ENCODE peak calls at places on chromosome 14, in five cellular contexts. L, E, F, S and R are unnamed samples.

GRCh38 chr14:66496188-66496807 is 10.1 kb downstream of the CCDC196 start:
- DNase-seq in L (no peak), E (no peak), F (no peak), S (no peak), R (no peak)

GRCh38 chr14:78606111-78606510 is 435.9 kb downstream of the NRXN3 start:
- DNase-seq in L (no peak), E (peak), F (no peak), S (peak), R (no peak)

GRCh38 chr14:100067971-100068959 is 3.0 kb downstream of the EVL start:
- DNase-seq in L (peak), E (no peak), F (peak), S (peak), R (peak)

GRCh38 chr14:76591270-76591669 is 170.0 kb upstream of the VASH1 start:
- DNase-seq in L (no peak), E (no peak), F (no peak), S (no peak), R (no peak)

GRCh38 chr14:79836577-79836976 is 374.7 kb downstream of the DIO2 start:
- DNase-seq in L (no peak), E (peak), F (no peak), S (peak), R (no peak)

GRCh38 chr14:75864352-75864751 is 117.4 kb downstream of the TGFB3 start:
- DNase-seq in L (no peak), E (peak), F (no peak), S (peak), R (no peak)

GRCh38 chr14:70257526-70257925 is 68.8 kb upstream of the SLC8A3 start:
- DNase-seq in L (no peak), E (no peak), F (no peak), S (peak), R (peak)

GRCh38 chr14:73873660-73874059 is 13.0 kb upstream of the ZNF410 start:
- DNase-seq in L (no peak), E (no peak), F (no peak), S (no peak), R (no peak)

GRCh38 chr14:40629144-40629543 is 977.5 kb upstream of the LRFN5 start:
- DNase-seq in L (no peak), E (no peak), F (no peak), S (no peak), R (no peak)

GRCh38 chr14:90483551-90483950 is 86.7 kb downstream of the CALM1 start:
- DNase-seq in L (no peak), E (no peak), F (peak), S (no peak), R (no peak)

GRCh38 chr14:37089410-37089809 is 83.0 kb downstream of the SLC25A21 start:
- DNase-seq in L (no peak), E (no peak), F (no peak), S (no peak), R (peak)

GRCh38 chr14:22536853-22537338 is 52.1 kb downstream of the DAD1 start:
- DNase-seq in L (peak), E (peak), F (no peak), S (peak), R (peak)

GRCh38 chr14:104702673-104703072 is 13.3 kb downstream of the INF2 start:
- DNase-seq in L (no peak), E (no peak), F (no peak), S (no peak), R (no peak)

GRCh38 chr14:67583711-67584644 is 16.1 kb downstream of the PIGH start:
- DNase-seq in L (no peak), E (peak), F (peak), S (peak), R (peak)

GRCh38 chr14:56004807-56005579 is 113.2 kb upstream of the PELI2 start:
- DNase-seq in L (no peak), E (peak), F (no peak), S (peak), R (peak)

GRCh38 chr14:86013663-86014062 is 483.7 kb downstream of the FLRT2 start:
- DNase-seq in L (no peak), E (peak), F (peak), S (peak), R (no peak)

GRCh38 chr14:26808407-26808806 is 210.6 kb upstream of the NOVA1 start:
- DNase-seq in L (no peak), E (no peak), F (no peak), S (no peak), R (peak)

GRCh38 chr14:71439247-71439646 is 493.0 kb upstream of the RGS6 start:
- DNase-seq in L (no peak), E (peak), F (no peak), S (peak), R (no peak)

GRCh38 chr14:77053046-77053841 is 24.7 kb upstream of the IRF2BPL start:
- DNase-seq in L (peak), E (peak), F (no peak), S (peak), R (peak)

GRCh38 chr14:49526101-49526500 is 60.1 kb downstream of the RPS29 start:
- DNase-seq in L (no peak), E (no peak), F (no peak), S (no peak), R (peak)

GRCh38 chr14:105908481-105908911 is 382.1 kb downstream of the TMEM121 start:
- DNase-seq in L (no peak), E (no peak), F (no peak), S (no peak), R (no peak)

GRCh38 chr14:102608064-102608446 is 15.6 kb downstream of the RCOR1 start:
- DNase-seq in L (no peak), E (no peak), F (no peak), S (no peak), R (no peak)